ENCODE peak calls at places on chromosome X, in seven cellular contexts. One of them, this sample, is unnamed.

GRCh38 chrX:137427813-137428212 is 138.1 kb upstream of the ZIC3 start:
- DNase-seq in HS-5: no peak
- DNase-seq in Calu3: no peak
- DNase-seq in spleen: no peak
- DNase-seq in T-helper 2 cell: no peak
- DNase-seq in RPMI8226: no peak
- DNase-seq in H9: no peak
- DNase-seq in this sample: no peak

GRCh38 chrX:46587158-46587557 is 13.6 kb downstream of the CHST7 start:
- DNase-seq in spleen: no peak
- DNase-seq in T-helper 2 cell: no peak
- DNase-seq in H9: no peak
- DNase-seq in RPMI8226: no peak
- DNase-seq in HS-5: no peak
- DNase-seq in Calu3: no peak
- DNase-seq in this sample: no peak

GRCh38 chrX:47991263-47992092 is 12.3 kb downstream of the ZNF182 start:
- DNase-seq in Calu3: no peak
- DNase-seq in RPMI8226: no peak
- DNase-seq in H9: no peak
- DNase-seq in spleen: no peak
- DNase-seq in T-helper 2 cell: no peak
- DNase-seq in HS-5: peak
- DNase-seq in this sample: no peak

GRCh38 chrX:136047001-136047642 is 61.9 kb downstream of the SLC9A6 start:
- DNase-seq in T-helper 2 cell: no peak
- DNase-seq in spleen: no peak
- DNase-seq in H9: no peak
- DNase-seq in RPMI8226: no peak
- DNase-seq in HS-5: peak
- DNase-seq in Calu3: no peak
- DNase-seq in this sample: no peak

GRCh38 chrX:17590892-17591740 is 146.2 kb upstream of the SCML1 start:
- DNase-seq in T-helper 2 cell: no peak
- DNase-seq in H9: peak
- DNase-seq in RPMI8226: peak
- DNase-seq in spleen: no peak
- DNase-seq in Calu3: peak
- DNase-seq in HS-5: no peak
- DNase-seq in this sample: peak

GRCh38 chrX:39811391-39811790 is 286.4 kb downstream of the BCOR start:
- DNase-seq in H9: no peak
- DNase-seq in Calu3: no peak
- DNase-seq in HS-5: no peak
- DNase-seq in spleen: no peak
- DNase-seq in RPMI8226: no peak
- DNase-seq in T-helper 2 cell: no peak
- DNase-seq in this sample: no peak

GRCh38 chrX:136589966-136590365 is 58.0 kb downstream of the VGLL1 start:
- DNase-seq in spleen: no peak
- DNase-seq in RPMI8226: no peak
- DNase-seq in HS-5: no peak
- DNase-seq in H9: no peak
- DNase-seq in Calu3: no peak
- DNase-seq in T-helper 2 cell: no peak
- DNase-seq in this sample: no peak

GRCh38 chrX:115266300-115266699 is 23.2 kb upstream of the LUZP4 start:
- DNase-seq in Calu3: no peak
- DNase-seq in spleen: no peak
- DNase-seq in RPMI8226: no peak
- DNase-seq in H9: no peak
- DNase-seq in HS-5: no peak
- DNase-seq in T-helper 2 cell: no peak
- DNase-seq in this sample: no peak

GRCh38 chrX:101462892-101463291 is 22.4 kb upstream of the ARMCX4 start:
- DNase-seq in HS-5: no peak
- DNase-seq in RPMI8226: peak
- DNase-seq in Calu3: peak
- DNase-seq in T-helper 2 cell: no peak
- DNase-seq in H9: peak
- DNase-seq in spleen: no peak
- DNase-seq in this sample: no peak

GRCh38 chrX:19354625-19355024 is 10.9 kb downstream of the PDHA1 start:
- DNase-seq in RPMI8226: no peak
- DNase-seq in T-helper 2 cell: no peak
- DNase-seq in Calu3: no peak
- DNase-seq in HS-5: no peak
- DNase-seq in spleen: no peak
- DNase-seq in H9: no peak
- DNase-seq in this sample: no peak

GRCh38 chrX:80578518-80579105 is 158.4 kb downstream of the TENT5D start:
- DNase-seq in HS-5: no peak
- DNase-seq in spleen: no peak
- DNase-seq in H9: no peak
- DNase-seq in RPMI8226: peak
- DNase-seq in T-helper 2 cell: no peak
- DNase-seq in Calu3: no peak
- DNase-seq in this sample: no peak

GRCh38 chrX:31329298-31329697 is 257.5 kb upstream of the FTHL17 start:
- DNase-seq in RPMI8226: no peak
- DNase-seq in spleen: no peak
- DNase-seq in HS-5: no peak
- DNase-seq in H9: no peak
- DNase-seq in T-helper 2 cell: no peak
- DNase-seq in Calu3: no peak
- DNase-seq in this sample: no peak

GRCh38 chrX:20144491-20144890 is 2.9 kb upstream of the EIF1AX start:
- DNase-seq in T-helper 2 cell: no peak
- DNase-seq in HS-5: peak
- DNase-seq in Calu3: no peak
- DNase-seq in H9: no peak
- DNase-seq in RPMI8226: no peak
- DNase-seq in spleen: no peak
- DNase-seq in this sample: no peak

GRCh38 chrX:46713672-46714487 is 45.0 kb downstream of the SLC9A7 start:
- DNase-seq in Calu3: no peak
- DNase-seq in T-helper 2 cell: no peak
- DNase-seq in H9: no peak
- DNase-seq in spleen: no peak
- DNase-seq in RPMI8226: no peak
- DNase-seq in HS-5: no peak
- DNase-seq in this sample: no peak

GRCh38 chrX:49701323-49701722 is 5.5 kb upstream of the PAGE1 start:
- DNase-seq in Calu3: no peak
- DNase-seq in H9: no peak
- DNase-seq in RPMI8226: no peak
- DNase-seq in HS-5: no peak
- DNase-seq in spleen: no peak
- DNase-seq in T-helper 2 cell: no peak
- DNase-seq in this sample: no peak

GRCh38 chrX:122625821-122626220 is 558.3 kb upstream of the GRIA3 start:
- DNase-seq in HS-5: peak
- DNase-seq in H9: no peak
- DNase-seq in T-helper 2 cell: no peak
- DNase-seq in spleen: no peak
- DNase-seq in Calu3: no peak
- DNase-seq in RPMI8226: no peak
- DNase-seq in this sample: no peak